ENCODE peak calls at places on chromosomes 7 and 10, in seven cellular contexts. J is IMR-90, O is adrenal gland, N is stomach, M is GM23338, S is testis, G is AG04450. R is an unnamed sample. For H3K27me3, the result is how much of the 10 kb centered on the place peaks cover.

GRCh38 chr7:101702362-101702850 is 73.3 kb upstream of the MYL10 start:
- DNase-seq in J (no peak), O (no peak), N (no peak), M (peak), S (no peak), G (no peak), R (no peak)

GRCh38 chr10:114221235-114221634 is 17.8 kb upstream of the VWA2 start:
- DNase-seq in J (no peak), O (no peak), N (no peak), M (no peak), S (no peak), G (no peak), R (no peak)

GRCh38 chr10:91220954-91221696 is 662 bp downstream of the PCGF5 start:
- DNase-seq in J (peak), O (peak), N (peak), M (peak), S (peak), G (no peak), R (peak)

GRCh38 chr7:152176797-152177196 is 151.3 kb downstream of the GALNT11 start:
- DNase-seq in J (no peak), O (no peak), N (no peak), M (no peak), S (no peak), G (no peak), R (no peak)

GRCh38 chr10:114024876-114025609 is 18.6 kb upstream of the ADRB1 start:
- DNase-seq in J (peak), O (no peak), N (no peak), M (no peak), S (no peak), G (no peak), R (peak)

GRCh38 chr10:21604651-21605050 is 70.6 kb downstream of the MLLT10 start:
- DNase-seq in J (no peak), O (no peak), N (no peak), M (no peak), S (no peak), G (no peak), R (no peak)

GRCh38 chr10:120077707-120078492 is 185.4 kb downstream of the SEC23IP start:
- DNase-seq in J (no peak), O (no peak), N (no peak), M (peak), S (no peak), G (no peak), R (no peak)

GRCh38 chr7:100983451-100984187 is 14.3 kb downstream of the MUC12 start:
- DNase-seq in J (peak), O (no peak), N (no peak), M (no peak), S (no peak), G (no peak), R (no peak)

GRCh38 chr10:4334853-4335252 is 491.2 kb upstream of the AKR1E2 start:
- DNase-seq in J (no peak), O (no peak), N (no peak), M (no peak), S (no peak), G (no peak), R (no peak)

GRCh38 chr7:30159698-30160143 is 24.9 kb downstream of the MTURN start:
- DNase-seq in J (peak), O (peak), N (peak), M (peak), S (peak), G (no peak), R (peak)
- H3K27me3 ChIP-seq in J (under half), O (under half), N (under half), M (under half), S (under half), G (under half), R (under half)

GRCh38 chr10:67977246-67977645 is 92.8 kb downstream of the SIRT1 start:
- DNase-seq in J (no peak), O (no peak), N (no peak), M (no peak), S (no peak), G (no peak), R (no peak)
- H3K27ac ChIP-seq in J (no peak), O (no peak), N (peak), M (peak), S (peak), G (no peak), R (peak)

DNA sequence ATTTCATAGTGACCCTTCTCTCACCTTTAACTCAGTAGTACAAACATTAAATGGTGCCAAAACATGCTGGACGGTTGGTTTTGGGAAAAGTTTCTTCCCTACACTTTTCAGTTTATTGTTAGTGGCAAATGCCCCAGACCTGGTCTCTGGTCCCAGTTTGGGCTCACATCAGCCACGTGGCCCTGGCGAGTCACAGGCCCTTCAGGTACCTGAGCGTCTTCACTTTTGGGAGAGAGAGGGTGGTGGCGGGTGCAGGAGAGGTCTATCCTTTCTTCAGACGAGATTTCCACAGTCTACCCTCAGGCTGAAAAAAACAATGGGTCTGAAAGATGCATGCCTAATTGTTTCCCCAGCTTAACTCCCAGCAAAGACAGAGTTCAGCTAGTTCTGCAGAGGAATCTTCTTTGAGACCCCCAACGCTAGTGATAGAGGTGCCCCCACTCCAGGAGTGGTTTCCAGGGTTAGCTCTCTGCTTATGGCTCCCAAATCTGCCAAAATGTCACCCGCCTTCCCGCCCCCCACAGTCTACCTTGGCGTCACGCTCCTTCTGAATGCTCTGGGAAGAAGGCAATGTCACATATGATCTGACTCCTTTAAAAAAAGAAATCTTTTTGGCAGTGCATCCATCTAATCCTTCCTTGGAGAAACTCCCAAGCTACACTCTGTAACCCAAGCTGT is 384.8 kb upstream of the FOXK1 start:
- DNase-seq in J (no peak), O (no peak), N (no peak), M (no peak), S (no peak), G (no peak), R (no peak)
- H3K27me3 ChIP-seq in J (under half), O (under half), N (under half), M (under half), S (under half), G (under half), R (under half)

GRCh38 chr10:11658801-11659368 is 47.4 kb upstream of the USP6NL start:
- DNase-seq in J (no peak), O (no peak), N (no peak), M (no peak), S (no peak), G (no peak), R (no peak)
- H3K27ac ChIP-seq in J (no peak), O (no peak), N (no peak), M (no peak), S (no peak), G (no peak), R (no peak)

DNA sequence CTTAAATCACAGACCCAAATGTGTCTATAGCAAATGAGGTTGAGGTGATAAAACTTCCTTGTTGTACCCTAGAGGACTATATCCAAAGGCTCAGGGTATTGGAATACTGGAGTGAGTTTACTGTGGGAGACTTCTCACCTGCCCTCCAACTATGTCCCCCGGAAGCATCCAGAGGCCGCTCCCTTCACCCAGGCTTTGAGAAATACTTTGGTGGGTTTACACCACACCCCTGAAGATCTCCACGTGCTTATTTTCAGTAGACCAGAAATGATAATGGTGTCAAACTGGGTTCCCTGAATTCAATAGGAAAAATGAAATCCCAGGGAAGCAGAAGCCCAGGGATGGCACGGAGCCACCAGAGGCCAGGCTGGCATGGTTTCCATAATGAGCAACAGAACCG is 31.3 kb upstream of the NANOS1 start:
- DNase-seq in J (no peak), O (no peak), N (no peak), M (no peak), S (no peak), G (no peak), R (no peak)
- H3K27me3 ChIP-seq in J (under half), O (under half), N (under half), M (under half), S (under half), G (under half), R (under half)

GRCh38 chr7:40470817-40471216 is 336.0 kb downstream of the SUGCT start:
- DNase-seq in J (peak), O (no peak), N (no peak), M (no peak), S (no peak), G (no peak), R (no peak)
- H3K27ac ChIP-seq in J (no peak), O (no peak), N (no peak), M (no peak), S (no peak), G (no peak), R (no peak)

DNA sequence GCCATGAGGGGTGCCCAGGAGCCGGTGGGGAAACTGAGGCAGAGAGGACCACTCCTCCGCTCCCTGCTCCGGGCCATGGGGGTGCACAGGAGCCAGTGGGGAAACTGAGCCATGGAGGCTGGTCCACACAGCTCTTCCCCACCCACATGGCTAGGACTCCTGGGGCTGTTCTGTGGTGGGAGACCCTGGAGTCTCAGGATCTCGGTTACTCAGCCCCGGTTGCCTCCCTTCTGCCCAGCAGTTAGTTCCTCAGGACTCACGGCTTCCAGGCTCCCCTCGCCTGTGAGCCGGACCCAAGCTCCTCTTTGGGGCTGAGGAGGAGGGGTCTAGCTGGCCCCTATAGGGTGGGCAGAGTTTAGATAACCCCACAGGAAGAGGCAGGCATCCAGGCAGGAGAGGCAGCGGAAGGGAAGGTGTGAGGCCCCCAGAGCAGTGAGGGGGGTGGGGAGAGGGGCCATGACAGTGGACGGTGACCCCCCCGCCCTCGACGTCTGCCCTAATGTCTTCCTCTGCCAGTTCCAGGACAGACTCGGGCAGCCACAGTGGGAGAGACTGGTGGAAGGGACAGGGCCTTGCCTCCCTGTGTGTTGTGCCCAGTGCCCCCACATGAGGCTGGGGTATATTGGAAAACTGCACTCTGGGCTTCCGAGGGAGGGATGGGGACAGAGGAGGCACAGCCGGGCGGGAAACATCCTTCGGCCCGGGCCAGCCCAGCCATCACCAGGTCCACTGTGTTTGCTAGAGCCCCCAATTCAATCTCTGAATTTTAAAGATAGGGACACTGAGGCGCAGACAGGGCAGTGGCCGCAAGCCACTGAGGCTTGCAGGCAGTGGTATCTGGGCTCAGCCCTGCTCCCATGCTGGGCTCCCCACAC is 4.3 kb downstream of the ELFN1 start:
- DNase-seq in J (no peak), O (no peak), N (no peak), M (no peak), S (no peak), G (no peak), R (no peak)
- H3K27me3 ChIP-seq in J (under half), O (under half), N (half or more), M (under half), S (under half), G (under half), R (under half)